ENCODE peak calls at places on chromosomes 1 and 21, in six cellular contexts. One of them, this sample, is unnamed.

GRCh38 chr1:116738673-116739370 is 15.4 kb upstream of the CD2 start:
- DNase-seq in GM23248: no peak
- DNase-seq in GM23338: no peak
- DNase-seq in neural progenitor cell: no peak
- DNase-seq in MM.1S: peak; percentile 81
- DNase-seq in PC-9: no peak
- DNase-seq in this sample: no peak

GRCh38 chr1:110672001-110672752 is 2.6 kb downstream of the KCNA3 start:
- DNase-seq in MM.1S: peak; percentile 76
- DNase-seq in neural progenitor cell: peak; percentile 69
- DNase-seq in GM23248: peak; percentile 39
- DNase-seq in GM23338: peak; percentile 84
- DNase-seq in PC-9: no peak
- DNase-seq in this sample: no peak

GRCh38 chr1:3547055-3548005 is 64.0 kb downstream of the MEGF6 start:
- DNase-seq in GM23338: no peak
- DNase-seq in GM23248: no peak
- DNase-seq in PC-9: peak; percentile 83
- DNase-seq in MM.1S: no peak
- DNase-seq in neural progenitor cell: peak; percentile 28
- DNase-seq in this sample: peak; percentile 90

GRCh38 chr1:54380285-54380882 is 25.8 kb downstream of the SSBP3 start:
- DNase-seq in neural progenitor cell: no peak
- DNase-seq in PC-9: no peak
- DNase-seq in GM23248: no peak
- DNase-seq in GM23338: no peak
- DNase-seq in MM.1S: no peak
- DNase-seq in this sample: no peak

GRCh38 chr1:12336436-12336835 is 106.6 kb downstream of the VPS13D start:
- DNase-seq in PC-9: no peak
- DNase-seq in neural progenitor cell: peak; percentile 25
- DNase-seq in MM.1S: no peak
- DNase-seq in GM23338: no peak
- DNase-seq in GM23248: peak; percentile 10
- DNase-seq in this sample: no peak

GRCh38 chr1:116755036-116755435 is 806 bp downstream of the CD2 start:
- DNase-seq in neural progenitor cell: no peak
- DNase-seq in GM23338: no peak
- DNase-seq in MM.1S: no peak
- DNase-seq in GM23248: no peak
- DNase-seq in PC-9: no peak
- DNase-seq in this sample: no peak

GRCh38 chr1:245969274-245969673 is 537.8 kb downstream of the SMYD3 start:
- DNase-seq in neural progenitor cell: no peak
- DNase-seq in MM.1S: no peak
- DNase-seq in GM23338: no peak
- DNase-seq in PC-9: no peak
- DNase-seq in GM23248: peak; percentile 95
- DNase-seq in this sample: peak; percentile 87

GRCh38 chr1:223474804-223475203 is 81.6 kb downstream of the CCDC185 start:
- DNase-seq in neural progenitor cell: no peak
- DNase-seq in GM23248: no peak
- DNase-seq in PC-9: no peak
- DNase-seq in GM23338: no peak
- DNase-seq in MM.1S: no peak
- DNase-seq in this sample: no peak

GRCh38 chr1:11475718-11476117 is 3.2 kb upstream of the DISP3 start:
- DNase-seq in PC-9: no peak
- DNase-seq in neural progenitor cell: no peak
- DNase-seq in GM23338: no peak
- DNase-seq in MM.1S: no peak
- DNase-seq in GM23248: no peak
- DNase-seq in this sample: no peak

GRCh38 chr1:16973215-16973614 is 7.2 kb downstream of the MFAP2 start:
- DNase-seq in neural progenitor cell: no peak
- DNase-seq in PC-9: no peak
- DNase-seq in GM23248: no peak
- DNase-seq in GM23338: no peak
- DNase-seq in MM.1S: no peak
- DNase-seq in this sample: no peak
- H3F3A ChIP-seq in neural progenitor cell: peaks cover 29% of the 10 kb centered on the region
- H3F3A ChIP-seq in PC-9: no peaks in the 10 kb centered on the region
- H3F3A ChIP-seq in GM23248: no peaks in the 10 kb centered on the region
- H3F3A ChIP-seq in GM23338: peaks cover 10% of the 10 kb centered on the region
- H3F3A ChIP-seq in MM.1S: no peaks in the 10 kb centered on the region
- H3F3A ChIP-seq in this sample: no peaks in the 10 kb centered on the region

DNA sequence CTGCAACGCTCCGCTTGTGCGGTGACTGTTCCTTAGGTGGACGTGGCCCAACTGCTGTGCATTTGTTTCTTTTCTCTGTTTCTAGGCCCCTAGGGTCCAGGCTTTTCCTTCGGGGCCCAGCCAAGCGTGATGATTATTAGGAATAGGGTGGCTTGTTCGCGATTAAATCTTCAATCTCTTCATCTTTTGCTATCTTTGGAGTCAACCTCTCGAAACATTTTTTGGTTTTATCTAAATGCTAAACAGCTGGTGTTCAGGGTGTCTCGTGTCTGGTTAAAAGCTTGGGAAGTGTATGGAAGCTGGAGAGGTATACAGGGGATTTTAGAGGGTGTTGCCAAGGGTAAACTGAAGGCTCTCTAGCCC is 844 bp upstream of the PLD5 start:
- DNase-seq in MM.1S: no peak
- DNase-seq in GM23248: no peak
- DNase-seq in PC-9: no peak
- DNase-seq in neural progenitor cell: peak; percentile 49
- DNase-seq in GM23338: peak; percentile 12
- DNase-seq in this sample: no peak
- TF ChIP-seq EZH2 in MM.1S: no peak
- TF ChIP-seq EZH2 in GM23248: peak; percentile 7
- TF ChIP-seq EZH2 in PC-9: no peak
- TF ChIP-seq EZH2 in neural progenitor cell: no peak
- TF ChIP-seq EZH2 in GM23338: peak; percentile 36
- TF ChIP-seq EZH2 in this sample: no peak

GRCh38 chr1:198933506-198933905 is 294.7 kb downstream of the PTPRC start:
- DNase-seq in MM.1S: no peak
- DNase-seq in neural progenitor cell: no peak
- DNase-seq in GM23338: no peak
- DNase-seq in PC-9: no peak
- DNase-seq in GM23248: no peak
- DNase-seq in this sample: no peak
- H3F3A ChIP-seq in MM.1S: peaks cover 6% of the 10 kb centered on the region
- H3F3A ChIP-seq in neural progenitor cell: no peaks in the 10 kb centered on the region
- H3F3A ChIP-seq in GM23338: no peaks in the 10 kb centered on the region
- H3F3A ChIP-seq in PC-9: no peaks in the 10 kb centered on the region
- H3F3A ChIP-seq in GM23248: peaks cover 32% of the 10 kb centered on the region
- H3F3A ChIP-seq in this sample: no peaks in the 10 kb centered on the region

DNA sequence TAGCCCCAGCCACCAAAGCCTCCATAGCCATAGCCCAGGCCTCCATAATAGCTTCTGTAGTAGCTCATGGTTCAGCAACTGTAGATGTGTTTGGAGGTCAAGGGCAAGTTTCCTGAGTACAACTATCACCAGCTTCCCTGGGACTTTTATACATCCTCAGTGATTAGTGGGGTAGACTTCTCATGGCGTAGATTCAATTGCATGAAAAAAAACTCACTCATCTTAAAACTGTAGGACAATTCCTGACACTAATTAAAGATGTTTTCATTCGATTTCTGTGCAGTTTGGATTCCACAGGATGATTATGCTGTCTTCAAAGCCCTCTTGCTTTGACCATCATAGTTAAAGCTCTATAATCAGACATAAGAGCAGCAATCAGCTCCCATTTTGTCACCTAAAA is at the start of gene KRTAP19-8:
- DNase-seq in GM23338: no peak
- DNase-seq in MM.1S: no peak
- DNase-seq in PC-9: no peak
- DNase-seq in GM23248: no peak
- DNase-seq in neural progenitor cell: no peak
- DNase-seq in this sample: no peak
- TF ChIP-seq EZH2 in GM23338: no peak
- TF ChIP-seq EZH2 in MM.1S: no peak
- TF ChIP-seq EZH2 in PC-9: no peak
- TF ChIP-seq EZH2 in GM23248: no peak
- TF ChIP-seq EZH2 in neural progenitor cell: no peak
- TF ChIP-seq EZH2 in this sample: no peak

GRCh38 chr1:94831636-94832035 is 11.5 kb downstream of the SLC44A3 start:
- DNase-seq in PC-9: no peak
- DNase-seq in GM23248: no peak
- DNase-seq in GM23338: no peak
- DNase-seq in neural progenitor cell: no peak
- DNase-seq in MM.1S: no peak
- DNase-seq in this sample: no peak
- H3F3A ChIP-seq in PC-9: no peaks in the 10 kb centered on the region
- H3F3A ChIP-seq in GM23248: no peaks in the 10 kb centered on the region
- H3F3A ChIP-seq in GM23338: no peaks in the 10 kb centered on the region
- H3F3A ChIP-seq in neural progenitor cell: no peaks in the 10 kb centered on the region
- H3F3A ChIP-seq in MM.1S: no peaks in the 10 kb centered on the region
- H3F3A ChIP-seq in this sample: no peaks in the 10 kb centered on the region

GRCh38 chr1:25645641-25646400 is 29.2 kb downstream of the MAN1C1 start:
- DNase-seq in PC-9: no peak
- DNase-seq in GM23338: no peak
- DNase-seq in MM.1S: no peak
- DNase-seq in GM23248: no peak
- DNase-seq in neural progenitor cell: no peak
- DNase-seq in this sample: no peak

GRCh38 chr1:25644962-25645361 is 28.4 kb downstream of the MAN1C1 start:
- DNase-seq in MM.1S: no peak
- DNase-seq in PC-9: no peak
- DNase-seq in GM23248: no peak
- DNase-seq in GM23338: no peak
- DNase-seq in neural progenitor cell: no peak
- DNase-seq in this sample: no peak

GRCh38 chr1:25642710-25643109 is 26.1 kb downstream of the MAN1C1 start:
- DNase-seq in GM23338: no peak
- DNase-seq in GM23248: peak; percentile 70
- DNase-seq in PC-9: no peak
- DNase-seq in neural progenitor cell: no peak
- DNase-seq in MM.1S: peak; percentile 86
- DNase-seq in this sample: no peak

GRCh38 chr1:25641931-25642611 is 25.5 kb downstream of the MAN1C1 start:
- DNase-seq in GM23338: no peak
- DNase-seq in GM23248: peak; percentile 67
- DNase-seq in PC-9: no peak
- DNase-seq in MM.1S: peak; percentile 90
- DNase-seq in neural progenitor cell: no peak
- DNase-seq in this sample: no peak

GRCh38 chr1:25643962-25644361 is 27.4 kb downstream of the MAN1C1 start:
- DNase-seq in GM23248: no peak
- DNase-seq in GM23338: no peak
- DNase-seq in PC-9: no peak
- DNase-seq in MM.1S: no peak
- DNase-seq in neural progenitor cell: no peak
- DNase-seq in this sample: no peak
- TF ChIP-seq EZH2 in GM23248: no peak
- TF ChIP-seq EZH2 in GM23338: no peak
- TF ChIP-seq EZH2 in PC-9: no peak
- TF ChIP-seq EZH2 in MM.1S: no peak
- TF ChIP-seq EZH2 in neural progenitor cell: no peak
- TF ChIP-seq EZH2 in this sample: no peak

This sample was measured in PC-3.